ENCODE peak calls at places on chromosomes 5 and 9, in ten cellular contexts. Z is upper lobe of left lung, J is kidney epithelial cell, C is suprapubic skin, U is SK-N-SH, P is AG10803, O is lung, D is heart left ventricle, Q is hepatocyte, M is tibial nerve. I is an unnamed sample.

GRCh38 chr9:95055851-95056551 is 261.5 kb downstream of the FANCC start:
- DNase-seq in D (no peak), M (no peak), U (peak), J (no peak), P (peak), Z (peak), Q (no peak), C (no peak), O (no peak), I (peak)

GRCh38 chr5:178205010-178205748 is 846 bp downstream of the HNRNPAB start:
- DNase-seq in D (peak), C (peak), Z (peak), M (peak), P (peak), Q (peak), J (no peak), U (peak), O (peak), I (no peak)

GRCh38 chr5:12557012-12557411 is 652.8 kb upstream of the CTNND2 start:
- DNase-seq in C (no peak), J (no peak), P (no peak), D (no peak), O (no peak), Z (no peak), M (no peak), U (no peak), Q (no peak), I (no peak)

GRCh38 chr9:35518212-35518917 is 28.5 kb downstream of the RUSC2 start:
- DNase-seq in O (peak), D (peak), U (no peak), M (no peak), Z (no peak), C (no peak), Q (peak), P (peak), J (peak), I (peak)

GRCh38 chr5:123098767-123099513 is 9.9 kb downstream of the PRDM6 start:
- DNase-seq in C (no peak), M (peak), Z (peak), O (no peak), P (no peak), J (no peak), D (no peak), Q (peak), U (peak), I (no peak)

GRCh38 chr9:70195456-70195855 is 63.3 kb upstream of the SMC5 start:
- DNase-seq in D (no peak), M (no peak), U (no peak), Q (no peak), J (no peak), P (peak), Z (no peak), O (no peak), C (no peak), I (no peak)

GRCh38 chr5:10140195-10140973 is 109.3 kb downstream of the ATPSCKMT start:
- DNase-seq in U (peak), D (no peak), O (no peak), C (no peak), Q (no peak), Z (no peak), J (no peak), P (peak), M (no peak), I (no peak)

GRCh38 chr9:96524045-96524444 is 74.1 kb downstream of the HABP4 start:
- DNase-seq in Q (no peak), U (no peak), Z (no peak), M (no peak), O (no peak), D (no peak), P (peak), J (no peak), C (no peak), I (no peak)

GRCh38 chr5:80034962-80035821 is at the start of gene THBS4:
- DNase-seq in P (no peak), Q (peak), C (no peak), Z (peak), J (no peak), U (peak), O (no peak), M (no peak), D (no peak), I (no peak)

GRCh38 chr9:24931894-24932293 is 386.2 kb upstream of the IZUMO3 start:
- DNase-seq in U (no peak), P (no peak), Q (no peak), C (no peak), D (no peak), M (no peak), O (no peak), J (no peak), Z (no peak), I (no peak)

GRCh38 chr5:177429248-177430045 is 3.0 kb downstream of the GRK6 start:
- DNase-seq in M (peak), O (peak), U (no peak), J (no peak), Z (no peak), D (peak), P (no peak), Q (no peak), C (no peak), I (no peak)

GRCh38 chr9:136808075-136808780 is 480 bp downstream of the RABL6 start:
- DNase-seq in Q (no peak), M (no peak), J (no peak), P (no peak), U (peak), C (no peak), Z (peak), D (peak), O (no peak), I (no peak)
- TF ChIP-seq CTCF in Q (no peak), M (peak), J (no peak), P (no peak), U (no peak), C (no peak), Z (no peak), D (no peak), O (no peak), I (no peak)

DNA sequence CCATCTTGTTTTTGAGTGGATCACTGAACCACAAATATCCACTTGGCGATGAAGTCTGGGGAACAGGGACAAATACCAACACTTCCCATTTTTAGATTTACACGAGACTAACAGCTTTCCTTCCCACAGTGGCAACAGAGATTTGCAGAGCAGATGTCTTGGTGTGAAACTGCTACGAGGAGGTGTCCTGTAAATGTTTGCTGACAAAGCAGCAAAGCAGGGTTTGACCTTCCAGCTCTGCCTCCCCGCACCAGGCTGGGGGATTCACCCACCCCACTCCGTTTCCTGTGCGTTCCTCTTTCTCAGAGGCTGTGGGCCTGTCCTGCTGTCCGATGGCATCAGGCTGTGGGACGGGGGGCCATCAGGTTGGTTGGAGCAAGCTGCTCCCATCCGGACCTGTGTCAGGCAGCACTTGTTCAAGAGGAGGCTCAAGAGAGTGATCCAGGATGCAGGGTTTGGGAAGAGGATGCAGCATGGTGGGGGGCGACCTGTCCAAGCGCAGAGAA is 693 bp upstream of the RGS3 start:
- DNase-seq in Z (no peak), M (no peak), D (no peak), P (peak), C (no peak), Q (no peak), O (no peak), U (no peak), J (no peak), I (no peak)
- H3K4me3 ChIP-seq in Z (no peak), M (no peak), D (no peak), P (no peak), C (peak), Q (no peak), O (no peak), U (no peak), J (no peak), I (no peak)

GRCh38 chr9:5976668-5977397 is 38.6 kb downstream of the RANBP6 start:
- DNase-seq in D (no peak), Q (no peak), C (no peak), U (no peak), P (no peak), M (no peak), Z (no peak), O (no peak), J (no peak), I (no peak)
- TF ChIP-seq CTCF in D (no peak), Q (no peak), C (no peak), U (no peak), P (no peak), M (no peak), Z (no peak), O (no peak), J (no peak), I (no peak)

DNA sequence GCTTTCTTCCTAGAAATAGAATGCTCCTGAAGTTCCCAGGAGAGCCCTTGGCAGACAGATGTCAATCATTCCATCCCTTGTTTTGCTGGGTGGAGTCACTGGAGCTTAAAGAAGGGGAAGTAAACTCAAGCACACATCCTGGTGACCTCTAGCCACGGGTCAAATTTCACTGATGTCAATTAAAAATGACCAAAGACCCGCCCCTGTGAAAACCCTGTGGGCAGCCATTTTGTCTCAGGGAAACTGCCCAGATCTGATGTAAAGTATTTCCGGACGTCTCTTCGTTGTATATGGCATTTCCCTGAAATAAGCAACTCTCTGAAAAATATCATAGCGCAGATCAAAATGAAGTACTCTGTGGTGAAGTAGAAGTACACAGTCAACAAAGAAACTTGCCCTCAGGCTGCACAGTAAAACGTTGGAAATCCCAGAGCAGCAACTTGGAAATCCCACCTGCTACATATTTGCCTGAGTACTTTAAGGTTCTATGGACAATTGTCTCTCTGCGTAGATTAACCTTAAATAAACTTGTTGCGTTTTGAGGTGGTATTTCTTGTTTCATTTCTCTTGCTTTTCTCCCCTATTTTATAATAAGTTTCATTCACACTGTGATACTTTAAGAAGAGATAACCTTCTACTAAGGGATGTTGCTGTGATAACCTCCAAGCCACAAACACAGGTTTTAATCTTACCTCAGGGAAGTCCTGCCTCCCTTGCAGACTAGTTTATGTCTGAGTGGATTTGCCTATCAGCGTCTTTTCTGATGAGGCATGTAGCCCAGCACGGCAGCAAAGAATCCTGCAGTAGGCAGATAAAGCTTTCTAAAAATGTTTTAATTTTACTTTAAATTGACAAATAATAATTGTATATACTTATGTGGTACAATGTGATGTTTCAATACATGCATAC is 60.9 kb upstream of the PIP5K1B start:
- DNase-seq in U (no peak), J (no peak), Q (no peak), P (no peak), C (no peak), M (no peak), Z (no peak), D (no peak), O (no peak), I (no peak)
- H3K4me3 ChIP-seq in U (no peak), J (no peak), Q (no peak), P (no peak), C (no peak), M (no peak), Z (no peak), D (no peak), O (no peak), I (no peak)

GRCh38 chr9:109198736-109199384 is 31.8 kb upstream of the FRRS1L start:
- DNase-seq in J (no peak), O (no peak), Z (no peak), M (no peak), C (no peak), U (no peak), Q (no peak), D (no peak), P (no peak), I (no peak)
- TF ChIP-seq CTCF in J (no peak), O (no peak), Z (peak), M (no peak), C (no peak), U (peak), Q (no peak), D (no peak), P (no peak), I (no peak)

DNA sequence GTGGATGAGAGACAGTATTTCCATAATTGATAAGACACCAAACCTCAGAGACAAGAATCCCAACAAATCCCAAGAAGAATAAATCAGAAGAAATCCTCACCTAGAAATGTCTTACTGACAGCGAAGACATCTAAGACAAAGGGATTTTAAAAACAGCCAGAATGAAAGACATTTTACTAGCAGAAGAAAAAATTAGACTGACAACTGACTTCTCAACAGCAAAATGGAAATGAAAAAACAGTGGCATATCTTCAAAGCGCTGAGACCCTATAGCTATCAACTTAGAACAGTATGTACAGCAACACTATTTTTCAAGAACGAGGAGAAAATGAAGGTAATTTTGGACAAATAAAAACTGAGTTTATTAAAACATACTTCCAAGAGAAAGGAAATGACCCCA is 16.3 kb downstream of the TTLL11 start:
- DNase-seq in C (no peak), O (no peak), P (no peak), U (no peak), Q (no peak), M (no peak), D (no peak), Z (no peak), J (no peak), I (no peak)
- H3K4me3 ChIP-seq in C (no peak), O (no peak), P (no peak), U (no peak), Q (no peak), M (no peak), D (no peak), Z (no peak), J (no peak), I (no peak)

GRCh38 chr9:125142560-125143376 is 560 bp downstream of the SCAI start:
- DNase-seq in U (no peak), C (no peak), O (no peak), P (no peak), Z (no peak), Q (peak), M (no peak), J (no peak), D (no peak), I (no peak)
- TF ChIP-seq CTCF in U (no peak), C (no peak), O (no peak), P (no peak), Z (no peak), Q (peak), M (no peak), J (no peak), D (no peak), I (no peak)

I was measured in AG04450.